ENCODE peak calls at places on chromosomes 2 and 18, in six cellular contexts. One of them, this sample, is unnamed.
A peak's percentile ranks its signal among the peaks of the same experiment; 100 is the strongest.

GRCh38 chr18:35789543-35789942 is 182.9 kb upstream of the RMP24 start:
- DNase-seq in HT1080: no peak
- DNase-seq in nephron progenitor cell: no peak
- DNase-seq in GM12864: no peak
- DNase-seq in fibroblast of mammary gland: no peak
- DNase-seq in astrocyte of the spinal cord: no peak
- DNase-seq in this sample: no peak

GRCh38 chr18:11808001-11808855 is 43.0 kb upstream of the CHMP1B start:
- DNase-seq in HT1080: peak; percentile 77
- DNase-seq in nephron progenitor cell: no peak
- DNase-seq in GM12864: no peak
- DNase-seq in fibroblast of mammary gland: peak; percentile 73
- DNase-seq in astrocyte of the spinal cord: peak; percentile 22
- DNase-seq in this sample: no peak

GRCh38 chr2:88692187-88692586 is 714 bp downstream of the RPIA start:
- DNase-seq in HT1080: peak; percentile 36
- DNase-seq in nephron progenitor cell: peak; percentile 28
- DNase-seq in GM12864: no peak
- DNase-seq in fibroblast of mammary gland: peak; percentile 10
- DNase-seq in astrocyte of the spinal cord: no peak
- DNase-seq in this sample: no peak

GRCh38 chr18:46035701-46036680 is 36.1 kb downstream of the PSTPIP2 start:
- DNase-seq in HT1080: no peak
- DNase-seq in nephron progenitor cell: no peak
- DNase-seq in GM12864: no peak
- DNase-seq in fibroblast of mammary gland: peak; percentile 34
- DNase-seq in astrocyte of the spinal cord: peak; percentile 73
- DNase-seq in this sample: peak; percentile 87

GRCh38 chr2:121778736-121779487 is 23.5 kb downstream of the TSN start:
- DNase-seq in HT1080: no peak
- DNase-seq in nephron progenitor cell: no peak
- DNase-seq in GM12864: no peak
- DNase-seq in fibroblast of mammary gland: no peak
- DNase-seq in astrocyte of the spinal cord: no peak
- DNase-seq in this sample: no peak

GRCh38 chr2:8719528-8719927 is 37.7 kb downstream of the ID2 start:
- DNase-seq in HT1080: no peak
- DNase-seq in nephron progenitor cell: no peak
- DNase-seq in GM12864: no peak
- DNase-seq in fibroblast of mammary gland: peak; percentile 69
- DNase-seq in astrocyte of the spinal cord: peak; percentile 5
- DNase-seq in this sample: peak; percentile 45

GRCh38 chr2:190339394-190339793 is 4.0 kb upstream of the INPP1 start:
- DNase-seq in HT1080: no peak
- DNase-seq in nephron progenitor cell: no peak
- DNase-seq in GM12864: no peak
- DNase-seq in fibroblast of mammary gland: no peak
- DNase-seq in astrocyte of the spinal cord: no peak
- DNase-seq in this sample: no peak

GRCh38 chr2:1830936-1831616 is 86.8 kb upstream of the PXDN start:
- DNase-seq in HT1080: no peak
- DNase-seq in nephron progenitor cell: no peak
- DNase-seq in GM12864: no peak
- DNase-seq in fibroblast of mammary gland: no peak
- DNase-seq in astrocyte of the spinal cord: no peak
- DNase-seq in this sample: peak; percentile 86

GRCh38 chr18:9707381-9708056 is 582 bp upstream of the RAB31 start:
- DNase-seq in HT1080: no peak
- DNase-seq in nephron progenitor cell: no peak
- DNase-seq in GM12864: no peak
- DNase-seq in fibroblast of mammary gland: no peak
- DNase-seq in astrocyte of the spinal cord: peak; percentile 55
- DNase-seq in this sample: peak; percentile 65

GRCh38 chr2:124978597-124978996 is 953.5 kb downstream of the CNTNAP5 start:
- DNase-seq in HT1080: no peak
- DNase-seq in nephron progenitor cell: no peak
- DNase-seq in GM12864: no peak
- DNase-seq in fibroblast of mammary gland: no peak
- DNase-seq in astrocyte of the spinal cord: no peak
- DNase-seq in this sample: no peak

GRCh38 chr2:111100765-111101162 is 19.9 kb upstream of the BCL2L11 start:
- DNase-seq in HT1080: peak; percentile 75
- DNase-seq in nephron progenitor cell: no peak
- DNase-seq in GM12864: no peak
- DNase-seq in fibroblast of mammary gland: peak; percentile 14
- DNase-seq in astrocyte of the spinal cord: no peak
- DNase-seq in this sample: no peak

GRCh38 chr2:69917854-69918253 is 2.9 kb downstream of the MXD1 start:
- DNase-seq in HT1080: peak; percentile 88
- DNase-seq in nephron progenitor cell: no peak
- DNase-seq in GM12864: no peak
- DNase-seq in fibroblast of mammary gland: peak; percentile 88
- DNase-seq in astrocyte of the spinal cord: peak; percentile 87
- DNase-seq in this sample: peak; percentile 93

GRCh38 chr2:42786561-42787345 is 5.6 kb downstream of the HAAO start:
- DNase-seq in HT1080: no peak
- DNase-seq in nephron progenitor cell: no peak
- DNase-seq in GM12864: no peak
- DNase-seq in fibroblast of mammary gland: no peak
- DNase-seq in astrocyte of the spinal cord: no peak
- DNase-seq in this sample: peak; percentile 59

This sample was measured in osteoblast.